ENCODE peak calls at places on chromosome 14, in nine cellular contexts. W is ecto neural progenitor cell, F is nephron progenitor cell, V is activated B cell treated with CpG ODN at 0.5 μM for 24 hours, L is GM12864, K is HS-27A, H is B cell, X is left ventricle myocardium inferior, N is glutamatergic neuron. E is an unnamed sample.

GRCh38 chr14:20686386-20687143 is 2.0 kb upstream of the ANG start:
- DNase-seq in K (no peak), N (no peak), L (no peak), F (no peak), X (no peak), V (no peak), H (no peak), W (no peak), E (no peak)

GRCh38 chr14:61673305-61673704 is 22.0 kb upstream of the HIF1A start:
- DNase-seq in H (no peak), F (no peak), L (no peak), K (no peak), V (no peak), N (no peak), W (no peak), X (no peak), E (no peak)

GRCh38 chr14:99215277-99215676 is 56.7 kb downstream of the BCL11B start:
- DNase-seq in N (no peak), F (no peak), H (no peak), L (no peak), W (no peak), X (no peak), K (no peak), V (no peak), E (no peak)

GRCh38 chr14:102655154-102655553 is 62.7 kb downstream of the RCOR1 start:
- DNase-seq in W (no peak), N (no peak), H (no peak), F (no peak), V (no peak), K (peak), L (no peak), X (no peak), E (no peak)

GRCh38 chr14:61284001-61284400 is 2.9 kb upstream of the TMEM30B start:
- DNase-seq in W (no peak), X (no peak), K (no peak), F (no peak), V (no peak), L (no peak), N (no peak), H (no peak), E (no peak)

GRCh38 chr14:40447032-40447431 is 1014.8 kb upstream of the FBXO33 start:
- DNase-seq in N (no peak), X (no peak), H (no peak), V (no peak), K (no peak), L (no peak), F (peak), W (no peak), E (no peak)

GRCh38 chr14:98633380-98633779 is 638.6 kb downstream of the BCL11B start:
- DNase-seq in N (no peak), X (no peak), F (no peak), V (no peak), W (no peak), H (no peak), K (no peak), L (no peak), E (no peak)

GRCh38 chr14:33987565-33988080 is 36.7 kb upstream of the EGLN3 start:
- DNase-seq in X (no peak), V (no peak), K (no peak), W (no peak), H (no peak), N (no peak), F (no peak), L (no peak), E (no peak)

GRCh38 chr14:67393689-67394088 is 18.3 kb downstream of the PLEK2 start:
- DNase-seq in F (no peak), H (no peak), V (no peak), X (no peak), N (no peak), L (no peak), W (no peak), K (no peak), E (no peak)

GRCh38 chr14:65993103-65993502 is 493.1 kb upstream of the CCDC196 start:
- DNase-seq in L (no peak), V (no peak), H (no peak), W (no peak), K (no peak), N (no peak), X (no peak), F (no peak), E (no peak)

GRCh38 chr14:92898732-92899131 is 24.2 kb upstream of the CHGA start:
- DNase-seq in N (no peak), H (no peak), F (no peak), K (no peak), W (no peak), V (no peak), L (no peak), X (no peak), E (no peak)

GRCh38 chr14:30387856-30388255 is 171.1 kb upstream of the G2E3 start:
- DNase-seq in V (no peak), H (no peak), N (no peak), F (no peak), X (no peak), K (no peak), L (no peak), W (no peak), E (no peak)

GRCh38 chr14:74169906-74170305 is 69.3 kb upstream of the VSX2 start:
- DNase-seq in X (no peak), H (no peak), W (no peak), F (no peak), N (no peak), L (no peak), V (no peak), K (no peak), E (no peak)

GRCh38 chr14:75328575-75328974 is 49.9 kb downstream of the FOS start:
- DNase-seq in W (no peak), N (peak), H (no peak), F (no peak), L (no peak), K (no peak), V (no peak), X (no peak), E (no peak)

GRCh38 chr14:41137741-41138140 is 468.9 kb upstream of the LRFN5 start:
- DNase-seq in H (no peak), X (no peak), V (no peak), L (no peak), K (no peak), W (no peak), N (no peak), F (no peak), E (no peak)

GRCh38 chr14:93230539-93230938 is 23.5 kb downstream of the UBR7 start:
- DNase-seq in H (no peak), F (no peak), W (no peak), N (no peak), L (no peak), K (no peak), X (no peak), V (no peak), E (no peak)

GRCh38 chr14:68633131-68633991 is 159.5 kb downstream of the ZFP36L1 start:
- DNase-seq in K (no peak), L (no peak), N (no peak), H (no peak), F (no peak), W (peak), V (no peak), X (peak), E (no peak)

GRCh38 chr14:78455896-78456435 is 285.8 kb downstream of the NRXN3 start:
- DNase-seq in W (no peak), F (no peak), X (no peak), L (peak), K (no peak), V (no peak), H (no peak), N (no peak), E (no peak)

GRCh38 chr14:95256011-95256775 is 63.5 kb downstream of the CLMN start:
- DNase-seq in W (no peak), F (no peak), N (no peak), V (no peak), H (no peak), X (no peak), L (no peak), K (no peak), E (no peak)

GRCh38 chr14:72054929-72055328 is 122.7 kb downstream of the RGS6 start:
- DNase-seq in V (no peak), K (no peak), L (no peak), X (no peak), N (no peak), W (no peak), F (no peak), H (no peak), E (no peak)

GRCh38 chr14:28763914-28764848 is 2.4 kb upstream of the FOXG1 start:
- DNase-seq in W (no peak), L (no peak), V (no peak), K (no peak), H (no peak), N (no peak), X (no peak), F (no peak), E (no peak)

GRCh38 chr14:60970146-60970545 is 10.7 kb downstream of the TRMT5 start:
- DNase-seq in W (no peak), X (no peak), F (no peak), H (no peak), V (no peak), K (no peak), N (no peak), L (no peak), E (no peak)

GRCh38 chr14:69137456-69138188 is 15.3 kb downstream of the DCAF5 start:
- DNase-seq in L (no peak), H (no peak), X (no peak), F (no peak), W (no peak), N (no peak), V (no peak), K (no peak), E (no peak)

GRCh38 chr14:65335548-65335947 is 77.0 kb upstream of the FUT8 start:
- DNase-seq in H (no peak), N (no peak), K (no peak), V (no peak), F (no peak), W (no peak), L (no peak), X (no peak), E (no peak)

GRCh38 chr14:37545174-37545573 is 49.9 kb downstream of the FOXA1 start:
- DNase-seq in L (no peak), F (no peak), V (no peak), W (no peak), N (no peak), K (no peak), X (no peak), H (no peak), E (no peak)

GRCh38 chr14:95531473-95531872 is 3.4 kb upstream of the GLRX5 start:
- DNase-seq in L (no peak), V (no peak), K (no peak), N (no peak), W (no peak), H (no peak), X (no peak), F (no peak), E (no peak)

GRCh38 chr14:31395572-31396205 is 24.7 kb downstream of the HEATR5A start:
- DNase-seq in H (no peak), N (no peak), W (no peak), X (no peak), V (no peak), K (no peak), L (no peak), F (no peak), E (no peak)

GRCh38 chr14:100304825-100305445 is 1.3 kb downstream of the SLC25A29 start:
- DNase-seq in K (no peak), X (peak), F (peak), H (no peak), N (no peak), W (peak), L (no peak), V (no peak), E (no peak)

GRCh38 chr14:20712900-20713299 is 24.3 kb downstream of the ANG start:
- DNase-seq in N (no peak), W (no peak), F (no peak), H (no peak), L (no peak), X (no peak), V (no peak), K (no peak), E (no peak)

GRCh38 chr14:79920180-79920579 is 291.1 kb downstream of the DIO2 start:
- DNase-seq in X (no peak), L (no peak), N (no peak), V (no peak), K (no peak), F (no peak), H (no peak), W (no peak), E (no peak)

E was measured in SIG-M5.